ENCODE peak calls at places on chromosomes 4 and X, in eight cellular contexts. E is HL-60, F is SK-N-SH, A is HCT116, L is sigmoid colon, U is stomach, V is endothelial cell of umbilical vein, T is prostate gland. S is an unnamed sample.

GRCh38 chr4:140707325-140707724 is 48.9 kb downstream of the TBC1D9 start:
- DNase-seq in E (no peak), F (no peak), A (no peak), L (no peak), U (no peak), V (no peak), T (no peak), S (no peak)

GRCh38 chrX:110504947-110505346 is 146.3 kb downstream of the RTL9 start:
- DNase-seq in E (no peak), F (no peak), A (no peak), L (no peak), U (no peak), V (no peak), T (no peak), S (no peak)

GRCh38 chrX:140975472-140975871 is 26.9 kb upstream of the SPANXB1 start:
- DNase-seq in E (no peak), F (no peak), A (no peak), L (no peak), U (no peak), V (no peak), T (no peak), S (no peak)

GRCh38 chr4:13907255-13907751 is 279.8 kb upstream of the BOD1L1 start:
- DNase-seq in E (no peak), F (no peak), A (no peak), L (no peak), U (no peak), V (peak; percentile 79), T (no peak), S (no peak)

GRCh38 chr4:54498661-54499111 is 159.1 kb upstream of the KIT start:
- DNase-seq in E (no peak), F (no peak), A (no peak), L (no peak), U (no peak), V (no peak), T (no peak), S (no peak)

GRCh38 chrX:123859409-123859827 is 435 bp upstream of the XIAP start:
- DNase-seq in E (no peak), F (peak; percentile 36), A (no peak), L (no peak), U (peak; percentile 76), V (no peak), T (peak; percentile 64), S (no peak)

GRCh38 chr4:51831133-51831532 is 11.8 kb upstream of the DCUN1D4 start:
- DNase-seq in E (peak; percentile 58), F (peak; percentile 36), A (peak; percentile 36), L (peak; percentile 69), U (peak; percentile 77), V (peak; percentile 60), T (peak; percentile 46), S (no peak)

GRCh38 chr4:53671757-53672156 is 80.5 kb upstream of the LNX1 start:
- DNase-seq in E (no peak), F (no peak), A (no peak), L (no peak), U (peak; percentile 70), V (no peak), T (peak; percentile 41), S (no peak)

GRCh38 chr4:165873298-165874071 is 448 bp downstream of the TLL1 start:
- DNase-seq in E (no peak), F (peak; percentile 77), A (no peak), L (peak; percentile 69), U (peak; percentile 31), V (no peak), T (peak; percentile 14), S (no peak)

GRCh38 chrX:15789979-15790765 is at the start of gene ZRSR2:
- DNase-seq in E (peak; percentile 90), F (peak; percentile 93), A (peak; percentile 33), L (peak; percentile 92), U (peak; percentile 91), V (peak; percentile 80), T (peak; percentile 75), S (no peak)

GRCh38 chr4:140252144-140252741 is 98.3 kb upstream of the MAML3 start:
- DNase-seq in E (no peak), F (peak; percentile 69), A (no peak), L (peak; percentile 75), U (peak; percentile 31), V (peak; percentile 41), T (peak; percentile 39), S (no peak)

GRCh38 chr4:75723117-75723801 is 1.1 kb upstream of the USO1 start:
- DNase-seq in E (no peak), F (peak; percentile 32), A (no peak), L (no peak), U (no peak), V (peak; percentile 21), T (no peak), S (no peak)

GRCh38 chr4:182246401-182247205 is 3.4 kb downstream of the TENM3 start:
- DNase-seq in E (no peak), F (no peak), A (no peak), L (no peak), U (no peak), V (no peak), T (peak; percentile 51), S (no peak)

GRCh38 chrX:131671714-131672113 is 127.8 kb downstream of the OR13H1 start:
- DNase-seq in E (no peak), F (peak; percentile 5), A (no peak), L (peak; percentile 69), U (no peak), V (no peak), T (peak; percentile 63), S (no peak)
- TF ChIP-seq POLR2AphosphoS5 in E (no peak), F (no peak), A (no peak), L (peak; percentile 35), U (no peak), V (no peak), T (peak; percentile 61), S (no peak)

GRCh38 chrX:111823703-111824102 is 52.3 kb upstream of the TRPC5OS start:
- DNase-seq in E (no peak), F (no peak), A (no peak), L (no peak), U (no peak), V (no peak), T (no peak), S (no peak)
- TF ChIP-seq POLR2AphosphoS5 in E (no peak), F (no peak), A (no peak), L (no peak), U (no peak), V (no peak), T (no peak), S (no peak)

GRCh38 chr4:83308672-83309071 is 24.1 kb upstream of the COQ2 start:
- DNase-seq in E (no peak), F (no peak), A (no peak), L (no peak), U (no peak), V (no peak), T (no peak), S (no peak)
- TF ChIP-seq POLR2AphosphoS5 in E (no peak), F (no peak), A (no peak), L (no peak), U (no peak), V (no peak), T (no peak), S (no peak)

GRCh38 chr4:43241104-43241503 is 348.6 kb downstream of the GRXCR1 start:
- DNase-seq in E (no peak), F (no peak), A (no peak), L (no peak), U (no peak), V (no peak), T (no peak), S (no peak)
- TF ChIP-seq POLR2AphosphoS5 in E (no peak), F (no peak), A (no peak), L (no peak), U (no peak), V (no peak), T (no peak), S (no peak)